ENCODE peak calls at places on chromosomes 11 and 22, in four cellular contexts. X is esophagus squamous epithelium, L is colonic mucosa, Y is brain microvascular endothelial cell. Q is an unnamed sample. For H3K27me3, the result is how much of the 10 kb centered on the place peaks cover.

GRCh38 chr11:107898270-107898669 is 30.0 kb upstream of the RAB39A start:
- DNase-seq in X (no peak), Y (peak), L (no peak), Q (no peak)

GRCh38 chr11:68380786-68381622 is 68.6 kb downstream of the LRP5 start:
- DNase-seq in X (no peak), Y (no peak), L (no peak), Q (no peak)

GRCh38 chr11:44894217-44894617 is 56.5 kb downstream of the TP53I11 start:
- DNase-seq in Y (peak), L (peak), X (no peak), Q (no peak)

GRCh38 chr11:8384199-8384821 is 120.6 kb upstream of the LMO1 start:
- DNase-seq in Y (no peak), L (no peak), X (no peak), Q (no peak)

GRCh38 chr11:78190374-78190773 is 1.7 kb downstream of the USP35 start:
- DNase-seq in X (no peak), Y (no peak), L (no peak), Q (no peak)

GRCh38 chr11:101327908-101328307 is 198.3 kb upstream of the PGR start:
- DNase-seq in Y (no peak), L (no peak), X (no peak), Q (no peak)

GRCh38 chr22:39715778-39716495 is 145.4 kb downstream of the CACNA1I start:
- DNase-seq in L (no peak), Y (no peak), X (no peak), Q (no peak)

GRCh38 chr11:45095691-45096010 is 50.8 kb upstream of the PRDM11 start:
- DNase-seq in Y (no peak), X (no peak), L (peak), Q (no peak)

GRCh38 chr11:29318134-29318845 is 698.5 kb downstream of the KCNA4 start:
- DNase-seq in Y (peak), X (no peak), L (no peak), Q (no peak)

GRCh38 chr11:101706015-101706414 is 122.2 kb upstream of the TRPC6 start:
- DNase-seq in X (no peak), Y (no peak), L (no peak), Q (no peak)

GRCh38 chr11:4839851-4840549 is 9.0 kb downstream of the OR51S1 start:
- DNase-seq in L (no peak), X (no peak), Y (no peak), Q (no peak)

GRCh38 chr11:33942954-33943353 is 51.1 kb upstream of the LMO2 start:
- DNase-seq in Y (peak), X (no peak), L (peak), Q (peak)

GRCh38 chr11:45736424-45736823 is 68.5 kb upstream of the SLC35C1 start:
- DNase-seq in L (no peak), Y (no peak), X (no peak), Q (no peak)

GRCh38 chr22:21832291-21833290 is 34.9 kb downstream of the MAPK1 start:
- DNase-seq in Y (no peak), L (no peak), X (no peak), Q (no peak)

GRCh38 chr11:77669848-77670511 is 32.4 kb upstream of the CLNS1A start:
- DNase-seq in L (no peak), Y (peak), X (no peak), Q (no peak)

GRCh38 chr22:36125434-36125833 is 35.1 kb downstream of the APOL3 start:
- DNase-seq in Y (no peak), L (no peak), X (no peak), Q (no peak)
- H3K27me3 ChIP-seq in Y (under half), L (under half), X (under half), Q (under half)

GRCh38 chr22:48491451-48491941 is 1336.2 kb downstream of the BRD1 start:
- DNase-seq in X (no peak), L (no peak), Y (no peak), Q (peak)

GRCh38 chr22:48488611-48489456 is 1338.8 kb downstream of the BRD1 start:
- DNase-seq in L (no peak), Y (no peak), X (no peak), Q (no peak)

GRCh38 chr22:48490513-48491411 is 1336.9 kb downstream of the BRD1 start:
- DNase-seq in X (no peak), L (no peak), Y (no peak), Q (peak)

GRCh38 chr22:48488149-48488551 is 1339.5 kb downstream of the BRD1 start:
- DNase-seq in X (no peak), Y (no peak), L (no peak), Q (no peak)

DNA sequence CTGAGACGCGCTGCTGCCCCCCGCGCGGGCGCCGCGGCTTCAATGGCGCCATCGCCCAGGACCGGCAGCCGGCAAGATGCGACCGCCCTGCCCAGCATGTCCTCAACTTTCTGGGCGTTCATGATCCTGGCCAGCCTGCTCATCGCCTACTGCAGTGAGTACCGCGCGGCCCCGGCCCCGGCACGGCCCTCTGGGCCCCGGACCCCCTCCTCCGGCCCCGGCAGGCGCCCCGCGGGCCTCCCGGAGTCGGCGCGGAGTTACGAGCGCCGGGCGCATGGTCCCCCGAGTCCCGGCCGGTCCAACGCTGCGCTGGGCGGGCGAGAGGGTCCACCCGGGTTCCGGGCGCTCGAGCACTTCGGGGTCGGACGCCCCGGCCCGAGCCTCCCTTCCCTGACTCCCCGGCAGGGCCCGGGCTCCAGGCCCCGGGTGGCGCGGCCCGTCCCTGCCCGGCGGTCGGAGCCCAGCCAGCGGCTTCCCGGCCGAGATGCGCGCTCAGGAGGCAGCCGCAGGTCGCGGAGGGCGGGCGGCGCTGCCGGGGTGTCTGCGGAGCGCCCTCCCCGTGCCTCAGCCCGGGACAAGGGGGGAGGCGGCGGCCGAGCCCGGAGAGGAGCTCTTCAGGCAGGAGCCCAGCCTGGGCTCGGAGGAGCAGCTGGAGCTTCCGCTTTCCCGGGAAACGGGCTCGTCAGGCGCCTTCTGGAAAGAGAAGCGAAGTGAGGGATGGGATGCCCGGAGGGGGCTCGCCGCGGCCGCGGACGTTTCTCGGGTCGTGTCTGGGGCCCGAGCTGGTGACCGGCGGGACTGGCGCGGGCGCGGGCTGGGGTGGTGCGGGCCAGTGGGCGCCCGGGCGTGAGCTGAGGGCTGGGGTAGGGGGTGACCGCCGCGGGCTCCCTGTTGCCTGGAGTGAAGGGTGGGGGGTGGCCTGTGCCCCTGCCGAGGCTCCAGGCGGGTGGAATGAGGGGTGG is 1337.8 kb downstream of the BRD1 start:
- DNase-seq in L (no peak), X (no peak), Y (no peak), Q (no peak)
- H3K4me3 ChIP-seq in L (peak), X (no peak), Y (peak), Q (peak)

DNA sequence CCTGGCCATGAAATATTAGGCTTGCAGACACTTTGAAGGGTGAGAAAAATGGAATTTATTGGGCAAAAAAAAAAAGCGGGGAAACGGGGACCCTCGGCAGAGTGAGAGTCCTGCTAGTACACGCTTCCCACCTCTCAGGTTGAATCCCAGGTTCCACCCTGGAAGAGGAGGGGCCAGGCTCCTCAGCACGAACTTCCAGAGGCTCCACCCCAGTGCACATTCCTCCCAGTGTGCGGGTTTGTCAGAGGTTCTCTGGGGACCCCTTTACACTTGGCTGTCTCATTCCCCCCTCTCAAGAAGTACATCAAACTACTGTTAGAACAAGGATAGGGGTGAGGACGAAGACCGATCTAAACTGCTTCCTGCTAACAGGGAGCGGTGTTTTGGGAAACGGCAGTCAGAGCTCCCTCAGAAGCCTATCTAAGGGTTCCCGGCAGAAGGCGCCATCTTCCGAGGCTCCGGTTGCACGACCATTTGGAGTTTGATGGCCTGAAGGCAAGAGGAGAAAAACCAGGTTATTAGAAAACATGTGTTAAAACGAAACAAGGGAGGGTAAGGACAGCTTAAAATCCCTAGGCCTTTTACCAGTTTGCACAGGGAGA is 27.5 kb downstream of the FOLR3 start:
- DNase-seq in Y (no peak), L (no peak), X (no peak), Q (no peak)
- H3K27me3 ChIP-seq in Y (under half), L (under half), X (under half), Q (under half)

GRCh38 chr22:50548913-50549790 is 3.5 kb downstream of the KLHDC7B start:
- DNase-seq in Y (no peak), L (no peak), X (no peak), Q (no peak)
- H3K4me3 ChIP-seq in Y (no peak), L (peak), X (peak), Q (peak)